ENCODE peak calls at places on chromosomes 11 and 22, in ten cellular contexts. F is left cardiac atrium; O is astrocyte of the spinal cord; K is foreskin keratinocyte; P is RWPE1; R is ureter; A is stimulated activated CD8-positive, alpha-beta memory T cell treated with anti-CD3 and anti-CD28 coated beads, Interleukin-2, amount 100 ng/mL, for 48 hours; U is activated CD4-positive, alpha-beta memory T cell treated with anti-CD3 and anti-CD28 coated beads, Interleukin-2, amount 10 ng/mL, durations not matched to agents 7 days and 5 days; M is NCI-H1417; N is type B pancreatic cell. I is an unnamed sample.

GRCh38 chr11:125348704-125349635 is 147.1 kb downstream of the FEZ1 start:
- DNase-seq in F (peak; percentile 69), O (peak; percentile 32), K (no peak), P (peak; percentile 58), R (peak; percentile 63), A (peak; percentile 18), U (peak; percentile 40), M (peak; percentile 62), N (peak; percentile 84), I (peak; percentile 66)

GRCh38 chr11:120028181-120028935 is 109.6 kb downstream of the TRIM29 start:
- DNase-seq in F (no peak), O (no peak), K (no peak), P (no peak), R (peak; percentile 20), A (no peak), U (peak; percentile 12), M (no peak), N (no peak), I (no peak)

GRCh38 chr11:102911758-102912481 is 37.1 kb upstream of the MMP12 start:
- DNase-seq in F (no peak), O (no peak), K (peak; percentile 57), P (no peak), R (no peak), A (no peak), U (no peak), M (no peak), N (no peak), I (no peak)

GRCh38 chr11:29279716-29280115 is 737.1 kb downstream of the KCNA4 start:
- DNase-seq in F (no peak), O (no peak), K (no peak), P (no peak), R (no peak), A (no peak), U (no peak), M (no peak), N (no peak), I (no peak)

GRCh38 chr22:28976588-28976987 is 85.0 kb downstream of the C22orf31 start:
- DNase-seq in F (no peak), O (peak; percentile 84), K (peak; percentile 35), P (peak; percentile 59), R (no peak), A (no peak), U (no peak), M (no peak), N (no peak), I (no peak)

GRCh38 chr11:116148056-116148455 is 624.7 kb downstream of the BUD13 start:
- DNase-seq in F (no peak), O (no peak), K (no peak), P (no peak), R (no peak), A (no peak), U (no peak), M (peak; percentile 27), N (no peak), I (no peak)

GRCh38 chr11:118924591-118925585 is 838 bp downstream of the BCL9L start:
- DNase-seq in F (peak; percentile 69), O (no peak), K (no peak), P (no peak), R (peak; percentile 61), A (no peak), U (peak; percentile 61), M (peak; percentile 66), N (peak; percentile 77), I (no peak)

GRCh38 chr11:45106440-45106839 is 40.0 kb upstream of the PRDM11 start:
- DNase-seq in F (no peak), O (no peak), K (no peak), P (no peak), R (peak; percentile 34), A (no peak), U (peak; percentile 13), M (no peak), N (peak; percentile 57), I (no peak)

GRCh38 chr11:5288912-5289525 is 12.7 kb downstream of the OR51B4 start:
- DNase-seq in F (no peak), O (no peak), K (no peak), P (no peak), R (no peak), A (no peak), U (no peak), M (no peak), N (no peak), I (no peak)

GRCh38 chr22:39243443-39244072 is 1.2 kb downstream of the PDGFB start:
- DNase-seq in F (no peak), O (no peak), K (no peak), P (peak; percentile 33), R (no peak), A (no peak), U (no peak), M (peak; percentile 24), N (no peak), I (no peak)

GRCh38 chr22:40594924-40595323 is 41.6 kb downstream of the MRTFA start:
- DNase-seq in F (no peak), O (no peak), K (no peak), P (no peak), R (no peak), A (no peak), U (no peak), M (no peak), N (no peak), I (no peak)

GRCh38 chr11:19788435-19788834 is 75.8 kb downstream of the NAV2 start:
- DNase-seq in F (no peak), O (no peak), K (no peak), P (no peak), R (no peak), A (no peak), U (no peak), M (no peak), N (no peak), I (no peak)

I was measured in Right ventricle myocardium superior.